ENCODE peak calls at places on chromosomes 3 and 15, in five cellular contexts. G is H1, I is type B pancreatic cell, L is GM13977, R is psoas muscle. S is an unnamed sample.

GRCh38 chr3:157175678-157176077 is 15.7 kb upstream of the CCNL1 start:
- DNase-seq in G (no peak), I (no peak), L (peak; percentile 41), R (no peak), S (no peak)

GRCh38 chr3:29153811-29154210 is 127.1 kb upstream of the RBMS3 start:
- DNase-seq in G (no peak), I (no peak), L (no peak), R (no peak), S (no peak)

GRCh38 chr15:69997701-69998273 is 99.9 kb downstream of the TLE3 start:
- DNase-seq in G (no peak), I (no peak), L (no peak), R (peak; percentile 33), S (no peak)

GRCh38 chr15:27704939-27705514 is 394.1 kb downstream of the OCA2 start:
- DNase-seq in G (no peak), I (no peak), L (no peak), R (no peak), S (no peak)

GRCh38 chr3:71076361-71076997 is 507.0 kb downstream of the FOXP1 start:
- DNase-seq in G (no peak), I (no peak), L (no peak), R (no peak), S (no peak)

GRCh38 chr3:170076715-170077238 is 39.0 kb downstream of the GPR160 start:
- DNase-seq in G (no peak), I (no peak), L (no peak), R (no peak), S (no peak)

GRCh38 chr3:173892547-173892946 is 495.0 kb downstream of the NLGN1 start:
- DNase-seq in G (no peak), I (no peak), L (no peak), R (no peak), S (no peak)

GRCh38 chr3:140206196-140207040 is 271.4 kb downstream of the CLSTN2 start:
- DNase-seq in G (no peak), I (no peak), L (peak; percentile 11), R (no peak), S (no peak)

GRCh38 chr3:78978037-78978436 is 789.8 kb downstream of the ROBO1 start:
- DNase-seq in G (no peak), I (no peak), L (no peak), R (no peak), S (no peak)

GRCh38 chr3:37029516-37030163 is 36.3 kb downstream of the MLH1 start:
- DNase-seq in G (no peak), I (no peak), L (no peak), R (no peak), S (no peak)

GRCh38 chr3:66115858-66116654 is 77.3 kb upstream of the MAGI1 start:
- DNase-seq in G (peak; percentile 54), I (no peak), L (no peak), R (peak; percentile 34), S (no peak)

GRCh38 chr3:34202975-34203374 is 404.5 kb downstream of the PDCD6IP start:
- DNase-seq in G (no peak), I (no peak), L (no peak), R (no peak), S (no peak)

GRCh38 chr3:50139718-50140423 is 15.3 kb upstream of the SEMA3F start:
- DNase-seq in G (no peak), I (no peak), L (no peak), R (no peak), S (no peak)

DNA sequence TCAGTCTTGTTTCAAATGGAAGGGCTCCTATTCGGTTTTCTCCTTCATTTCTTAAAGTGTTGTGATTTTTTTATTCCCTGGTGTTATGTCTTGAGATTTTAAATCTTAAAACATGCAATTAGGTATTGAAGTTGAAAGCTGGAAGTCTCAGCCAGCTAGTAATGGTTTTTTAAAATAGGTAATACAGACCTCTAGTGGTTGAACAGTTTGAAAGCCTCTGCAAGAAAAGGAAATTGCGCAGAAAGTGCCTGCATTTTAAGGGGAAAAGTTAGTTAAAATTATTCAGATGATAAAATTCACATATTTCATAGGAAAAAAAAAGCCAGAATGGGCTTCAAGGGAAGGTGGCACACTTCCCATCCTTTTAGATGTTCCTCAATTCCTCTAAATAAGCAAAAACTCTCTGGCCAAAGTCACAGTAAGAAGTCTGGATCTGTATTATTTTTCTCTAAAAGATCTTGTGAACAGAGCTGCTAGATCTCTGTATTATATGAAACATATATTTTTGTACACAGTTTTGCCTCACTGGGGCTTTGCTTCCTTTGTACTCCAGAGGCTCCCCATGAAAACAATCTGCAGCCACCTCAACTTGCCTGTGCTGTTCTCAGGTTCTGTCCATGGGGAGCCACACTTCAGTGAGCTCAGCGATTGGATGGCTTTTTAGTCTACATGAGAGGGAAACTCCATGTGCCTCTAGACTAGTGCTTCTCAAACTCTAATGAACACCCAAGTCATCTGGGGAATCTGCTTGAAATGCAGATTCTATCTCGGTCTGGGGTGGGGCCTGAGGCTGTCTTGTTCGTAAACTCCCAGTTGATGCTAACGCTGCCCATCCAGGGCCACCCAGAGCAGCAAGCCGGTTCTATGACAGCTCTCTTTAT is 21.5 kb downstream of the AGTR1 start:
- DNase-seq in G (no peak), I (no peak), L (no peak), R (no peak), S (no peak)
- TF ChIP-seq CTCF in G (peak; percentile 16), I (peak; percentile 66), L (no peak), R (peak; percentile 34), S (no peak)

GRCh38 chr3:146682176-146682575 is 77.0 kb upstream of the PLSCR5 start:
- DNase-seq in G (no peak), I (no peak), L (no peak), R (no peak), S (no peak)

GRCh38 chr3:146679995-146680394 is 74.8 kb upstream of the PLSCR5 start:
- DNase-seq in G (no peak), I (no peak), L (no peak), R (no peak), S (no peak)

GRCh38 chr3:146680602-146681001 is 75.5 kb upstream of the PLSCR5 start:
- DNase-seq in G (no peak), I (no peak), L (no peak), R (no peak), S (no peak)

GRCh38 chr3:146679191-146679590 is 74.0 kb upstream of the PLSCR5 start:
- DNase-seq in G (no peak), I (no peak), L (no peak), R (no peak), S (no peak)
- TF ChIP-seq CTCF in G (no peak), I (no peak), L (no peak), R (no peak), S (no peak)

GRCh38 chr3:57091874-57092273 is 31.4 kb downstream of the SPATA12 start:
- DNase-seq in G (no peak), I (no peak), L (no peak), R (no peak), S (no peak)

GRCh38 chr3:57093489-57093888 is 33.0 kb downstream of the SPATA12 start:
- DNase-seq in G (no peak), I (no peak), L (no peak), R (no peak), S (no peak)

GRCh38 chr3:57094011-57094535 is 33.6 kb downstream of the SPATA12 start:
- DNase-seq in G (no peak), I (no peak), L (no peak), R (no peak), S (no peak)

GRCh38 chr3:57095361-57095760 is 34.9 kb downstream of the SPATA12 start:
- DNase-seq in G (no peak), I (no peak), L (no peak), R (no peak), S (no peak)

DNA sequence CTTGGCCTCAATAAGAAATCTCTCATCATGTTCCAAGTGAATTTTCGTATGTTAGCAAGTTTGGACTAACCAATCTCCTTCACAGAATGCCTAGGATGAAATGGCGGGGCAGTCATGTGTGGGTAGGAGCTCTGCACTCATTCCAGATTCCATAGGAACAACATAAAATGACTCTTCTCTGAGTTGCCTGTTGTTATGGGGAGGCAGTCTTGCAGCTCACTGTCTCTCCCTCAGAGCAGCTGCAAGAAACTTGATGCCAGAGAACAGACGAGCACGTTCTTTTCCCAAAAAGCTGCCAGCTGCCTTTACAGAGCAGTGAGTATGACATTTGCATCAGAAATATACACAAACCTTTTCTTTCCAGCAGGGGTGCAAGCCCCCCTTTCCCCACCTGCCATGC is 34.1 kb downstream of the SPATA12 start:
- DNase-seq in G (no peak), I (no peak), L (no peak), R (no peak), S (no peak)
- TF ChIP-seq CTCF in G (no peak), I (no peak), L (no peak), R (no peak), S (no peak)

DNA sequence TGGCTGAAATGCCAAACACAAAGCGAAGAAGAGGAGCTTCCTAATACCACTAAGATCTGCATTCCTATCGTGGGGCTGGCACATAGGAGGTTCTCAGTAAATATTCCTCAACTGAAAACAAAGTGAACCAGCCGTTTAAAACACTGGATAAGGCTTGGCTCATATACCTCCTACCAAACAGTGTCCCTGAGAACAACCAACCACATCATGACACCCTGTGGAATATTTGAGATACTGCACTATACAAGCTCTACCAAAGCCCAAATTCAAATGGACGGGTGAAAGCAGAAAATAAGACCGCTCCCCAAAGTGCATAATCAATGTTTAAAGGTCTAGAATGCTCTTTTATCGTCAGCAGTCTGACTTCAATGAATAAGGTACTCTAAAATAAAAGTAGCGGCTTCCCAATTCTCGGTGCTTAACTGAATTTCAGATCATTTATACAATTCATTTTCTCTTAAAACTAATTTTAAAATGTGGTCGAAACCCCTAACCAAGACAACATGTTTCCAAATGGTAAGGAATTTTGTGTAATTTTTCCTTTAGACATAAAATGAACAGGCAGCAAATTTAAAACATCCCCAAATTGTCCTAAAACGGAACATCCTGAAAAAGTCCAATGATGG is 425.8 kb downstream of the ERC2 start:
- DNase-seq in G (no peak), I (no peak), L (no peak), R (no peak), S (no peak)
- TF ChIP-seq CTCF in G (peak; percentile 65), I (peak; percentile 79), L (peak; percentile 9), R (peak; percentile 34), S (no peak)

GRCh38 chr3:52013802-52014598 is 18.3 kb upstream of the RPL29 start:
- DNase-seq in G (no peak), I (no peak), L (no peak), R (no peak), S (no peak)
- TF ChIP-seq CTCF in G (no peak), I (no peak), L (no peak), R (no peak), S (no peak)

GRCh38 chr3:150779402-150779858 is 16.5 kb upstream of the SIAH2 start:
- DNase-seq in G (no peak), I (no peak), L (no peak), R (no peak), S (no peak)
- TF ChIP-seq CTCF in G (peak; percentile 64), I (no peak), L (no peak), R (no peak), S (no peak)

S was measured in CD14-positive monocyte.